ENCODE peak calls at places on chromosome 2, in five cellular contexts. U is NCI-H1092; G is NCI-H226; I is GM23338; X is effector CD4-positive, alpha-beta T cell. V is an unnamed sample.

GRCh38 chr2:120852200-120852815 is 116.6 kb downstream of the GLI2 start:
- DNase-seq in X (no peak), I (no peak), G (no peak), U (no peak), V (no peak)

GRCh38 chr2:45168731-45169338 is 159.6 kb upstream of the SIX2 start:
- DNase-seq in X (no peak), U (peak; percentile 23), G (no peak), I (peak; percentile 55), V (no peak)

GRCh38 chr2:167332358-167332757 is 444.1 kb downstream of the XIRP2 start:
- DNase-seq in I (no peak), X (no peak), G (no peak), U (no peak), V (no peak)

GRCh38 chr2:207902822-207903221 is 122.5 kb downstream of the PLEKHM3 start:
- DNase-seq in X (no peak), G (no peak), I (no peak), U (no peak), V (no peak)

GRCh38 chr2:3257166-3257565 is 120.5 kb downstream of the EIPR1 start:
- DNase-seq in U (no peak), X (no peak), G (no peak), I (peak; percentile 45), V (no peak)

GRCh38 chr2:25009954-25010353 is 31.9 kb upstream of the EFR3B start:
- DNase-seq in U (no peak), G (no peak), I (no peak), X (no peak), V (no peak)

GRCh38 chr2:195594248-195594647 is 62.8 kb upstream of the SLC39A10 start:
- DNase-seq in I (no peak), U (no peak), G (no peak), X (no peak), V (no peak)

GRCh38 chr2:69196327-69197117 is 183.5 kb downstream of the ANTXR1 start:
- DNase-seq in G (peak; percentile 62), X (no peak), U (no peak), I (no peak), V (no peak)

GRCh38 chr2:101815739-101816391 is 118.4 kb downstream of the MAP4K4 start:
- DNase-seq in U (no peak), G (no peak), I (peak; percentile 34), X (no peak), V (no peak)

GRCh38 chr2:67899187-67899586 is 163.6 kb downstream of the C1D start:
- DNase-seq in U (no peak), I (peak; percentile 12), X (no peak), G (no peak), V (no peak)